ENCODE peak calls at places on chromosome 10, in four cellular contexts. One of them, this sample, is unnamed. For H3K9me3, the result is how much of the 10 kb centered on the place peaks cover.

GRCh38 chr10:81914736-81915510 is 39.9 kb downstream of the NRG3 start:
- DNase-seq in spleen: no peak
- DNase-seq in pancreas: no peak
- DNase-seq in A549: no peak
- DNase-seq in this sample: no peak

GRCh38 chr10:1604246-1604645 is 133.1 kb downstream of the ADARB2 start:
- DNase-seq in spleen: no peak
- DNase-seq in A549: no peak
- DNase-seq in pancreas: no peak
- DNase-seq in this sample: no peak

GRCh38 chr10:26697922-26698608 is 564 bp downstream of the PDSS1 start:
- DNase-seq in A549: no peak
- DNase-seq in spleen: no peak
- DNase-seq in pancreas: no peak
- DNase-seq in this sample: no peak

GRCh38 chr10:30490289-30491000 is 56.5 kb downstream of the MAP3K8 start:
- DNase-seq in spleen: no peak
- DNase-seq in pancreas: no peak
- DNase-seq in A549: no peak
- DNase-seq in this sample: no peak

GRCh38 chr10:78582540-78582939 is 486.2 kb upstream of the ZMIZ1 start:
- DNase-seq in A549: no peak
- DNase-seq in spleen: no peak
- DNase-seq in pancreas: no peak
- DNase-seq in this sample: no peak

GRCh38 chr10:70903262-70903921 is 15.0 kb upstream of the PCBD1 start:
- DNase-seq in pancreas: no peak
- DNase-seq in spleen: peak
- DNase-seq in A549: peak
- DNase-seq in this sample: peak

GRCh38 chr10:112510384-112510783 is 63.4 kb downstream of the VTI1A start:
- DNase-seq in spleen: no peak
- DNase-seq in A549: no peak
- DNase-seq in pancreas: no peak
- DNase-seq in this sample: no peak

GRCh38 chr10:100739516-100740368 is 5.6 kb upstream of the PAX2 start:
- DNase-seq in pancreas: no peak
- DNase-seq in A549: peak
- DNase-seq in spleen: peak
- DNase-seq in this sample: no peak

GRCh38 chr10:117086545-117086944 is 51.5 kb downstream of the VAX1 start:
- DNase-seq in pancreas: no peak
- DNase-seq in A549: no peak
- DNase-seq in spleen: no peak
- DNase-seq in this sample: no peak

GRCh38 chr10:1534820-1535219 is 202.5 kb downstream of the ADARB2 start:
- DNase-seq in pancreas: no peak
- DNase-seq in A549: no peak
- DNase-seq in spleen: no peak
- DNase-seq in this sample: no peak

GRCh38 chr10:111976557-111976956 is 207.0 kb downstream of the GPAM start:
- DNase-seq in pancreas: no peak
- DNase-seq in A549: no peak
- DNase-seq in spleen: no peak
- DNase-seq in this sample: no peak

GRCh38 chr10:118672766-118673715 is 77.6 kb upstream of the PRLHR start:
- DNase-seq in spleen: no peak
- DNase-seq in A549: no peak
- DNase-seq in pancreas: no peak
- DNase-seq in this sample: no peak

GRCh38 chr10:80709879-80710278 is 172.2 kb downstream of the SH2D4B start:
- DNase-seq in spleen: no peak
- DNase-seq in pancreas: no peak
- DNase-seq in A549: no peak
- DNase-seq in this sample: no peak

GRCh38 chr10:70738425-70739121 is 46.6 kb downstream of the TBATA start:
- DNase-seq in pancreas: no peak
- DNase-seq in spleen: no peak
- DNase-seq in A549: no peak
- DNase-seq in this sample: no peak

GRCh38 chr10:12337973-12338372 is 11.4 kb upstream of the CAMK1D start:
- DNase-seq in spleen: no peak
- DNase-seq in pancreas: no peak
- DNase-seq in A549: no peak
- DNase-seq in this sample: no peak

GRCh38 chr10:12635127-12635541 is 285.8 kb downstream of the CAMK1D start:
- DNase-seq in A549: peak
- DNase-seq in pancreas: no peak
- DNase-seq in spleen: no peak
- DNase-seq in this sample: no peak

GRCh38 chr10:22010973-22011408 is 7.5 kb upstream of the DNAJC1 start:
- DNase-seq in A549: peak
- DNase-seq in pancreas: no peak
- DNase-seq in spleen: no peak
- DNase-seq in this sample: no peak

GRCh38 chr10:122561212-122561611 is 658 bp downstream of the DMBT1 start:
- DNase-seq in spleen: no peak
- DNase-seq in pancreas: no peak
- DNase-seq in A549: no peak
- DNase-seq in this sample: no peak

DNA sequence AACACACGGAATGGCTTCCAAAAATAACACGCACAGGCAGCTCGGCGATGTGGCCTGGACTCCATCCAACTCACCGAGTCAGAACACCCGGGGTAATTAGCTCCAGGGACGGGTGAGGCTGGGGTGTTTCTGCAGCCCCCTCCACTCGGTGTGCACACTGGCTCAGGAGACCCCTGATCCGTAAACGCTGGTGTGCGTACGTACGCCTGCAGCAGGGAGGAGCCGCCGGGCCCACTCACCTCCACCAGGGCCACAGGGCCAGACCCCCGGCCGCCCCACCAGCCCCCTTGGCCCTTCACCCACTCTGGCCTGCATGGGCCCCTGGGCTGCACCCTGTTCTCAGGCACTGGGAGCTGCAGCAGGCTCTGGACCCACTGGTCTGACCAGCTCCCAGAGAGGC is 22.4 kb upstream of the UTF1 start:
- DNase-seq in A549: no peak
- DNase-seq in pancreas: no peak
- DNase-seq in spleen: no peak
- DNase-seq in this sample: no peak
- H3K9me3 ChIP-seq in A549: under half
- H3K9me3 ChIP-seq in pancreas: under half
- H3K9me3 ChIP-seq in spleen: under half
- H3K9me3 ChIP-seq in this sample: under half

GRCh38 chr10:31774928-31775668 is 153.5 kb downstream of the ARHGAP12 start:
- DNase-seq in spleen: no peak
- DNase-seq in pancreas: no peak
- DNase-seq in A549: no peak
- DNase-seq in this sample: no peak
- H3K27ac ChIP-seq in spleen: no peak
- H3K27ac ChIP-seq in pancreas: no peak
- H3K27ac ChIP-seq in A549: no peak
- H3K27ac ChIP-seq in this sample: no peak

GRCh38 chr10:43906470-43906869 is 257.8 kb upstream of the ZNF32 start:
- DNase-seq in A549: no peak
- DNase-seq in spleen: no peak
- DNase-seq in pancreas: no peak
- DNase-seq in this sample: no peak

GRCh38 chr10:43904301-43904700 is 255.6 kb upstream of the ZNF32 start:
- DNase-seq in spleen: no peak
- DNase-seq in pancreas: no peak
- DNase-seq in A549: no peak
- DNase-seq in this sample: no peak

GRCh38 chr10:43903451-43903850 is 254.8 kb upstream of the ZNF32 start:
- DNase-seq in pancreas: no peak
- DNase-seq in A549: no peak
- DNase-seq in spleen: no peak
- DNase-seq in this sample: no peak

GRCh38 chr10:43905502-43906236 is 257.0 kb upstream of the ZNF32 start:
- DNase-seq in spleen: no peak
- DNase-seq in A549: no peak
- DNase-seq in pancreas: no peak
- DNase-seq in this sample: peak

DNA sequence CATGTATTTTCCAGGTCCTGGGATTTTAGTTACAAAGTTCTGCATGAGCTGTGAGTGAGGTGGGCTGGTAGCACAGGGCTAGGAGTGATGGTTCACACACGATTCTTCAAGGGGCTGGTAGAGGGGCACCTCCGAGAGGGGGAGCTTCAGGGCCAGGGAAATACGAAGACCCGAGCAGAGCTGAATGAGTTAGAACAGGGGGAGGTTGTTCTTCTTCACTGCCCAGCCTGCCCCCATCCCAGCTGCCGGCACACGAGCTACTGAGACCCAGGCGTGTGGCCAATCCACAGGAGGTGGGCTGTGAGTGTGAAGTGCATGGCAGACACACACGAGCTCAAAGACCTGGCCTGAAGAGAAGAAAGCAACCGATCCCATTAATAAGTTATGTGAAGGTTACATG is 256.1 kb upstream of the ZNF32 start:
- DNase-seq in spleen: no peak
- DNase-seq in A549: no peak
- DNase-seq in pancreas: no peak
- DNase-seq in this sample: no peak
- H3K9me3 ChIP-seq in spleen: under half
- H3K9me3 ChIP-seq in A549: under half
- H3K9me3 ChIP-seq in pancreas: under half
- H3K9me3 ChIP-seq in this sample: under half

GRCh38 chr10:49273082-49273465 is 25.9 kb upstream of the C10orf71 start:
- DNase-seq in spleen: no peak
- DNase-seq in pancreas: no peak
- DNase-seq in A549: no peak
- DNase-seq in this sample: no peak
- H3K27ac ChIP-seq in spleen: no peak
- H3K27ac ChIP-seq in pancreas: no peak
- H3K27ac ChIP-seq in A549: no peak
- H3K27ac ChIP-seq in this sample: peak

DNA sequence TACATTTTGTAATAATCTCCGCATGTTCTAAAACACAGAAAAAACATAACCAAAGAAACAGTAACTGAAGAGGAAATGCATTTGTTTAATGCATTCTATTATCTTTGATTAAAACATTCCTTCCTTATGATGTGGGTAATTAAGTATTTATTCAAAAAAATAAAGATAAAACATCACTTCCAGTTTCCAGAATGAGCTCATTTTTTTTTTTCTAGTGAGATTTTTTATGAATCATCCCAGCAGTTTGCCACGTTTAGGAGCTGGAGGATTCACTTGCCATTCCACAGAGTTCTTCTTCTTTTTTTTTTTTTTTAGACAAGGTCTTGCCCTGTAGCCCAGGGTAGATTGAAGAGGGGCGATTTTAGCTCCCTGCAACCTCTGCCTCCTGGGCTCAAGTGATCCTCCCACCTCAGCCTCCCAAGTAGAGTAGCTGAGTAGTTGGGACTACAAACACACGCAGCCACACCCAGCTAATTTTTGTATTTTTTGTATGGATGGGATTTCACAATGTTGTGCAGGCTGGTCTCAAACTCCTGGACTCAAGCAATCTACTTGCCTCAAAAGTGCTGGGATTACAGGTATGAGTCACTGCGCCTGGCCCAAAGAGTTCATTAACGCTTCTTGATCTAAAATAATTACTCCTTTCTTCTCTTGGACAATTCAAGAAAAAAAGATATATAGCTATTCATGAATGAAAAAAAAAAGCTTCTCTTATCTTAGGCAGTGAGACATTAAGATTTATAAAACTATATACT is 177.3 kb downstream of the DKK1 start:
- DNase-seq in pancreas: no peak
- DNase-seq in spleen: no peak
- DNase-seq in A549: no peak
- DNase-seq in this sample: no peak
- H3K9me3 ChIP-seq in pancreas: under half
- H3K9me3 ChIP-seq in spleen: under half
- H3K9me3 ChIP-seq in A549: under half
- H3K9me3 ChIP-seq in this sample: under half

DNA sequence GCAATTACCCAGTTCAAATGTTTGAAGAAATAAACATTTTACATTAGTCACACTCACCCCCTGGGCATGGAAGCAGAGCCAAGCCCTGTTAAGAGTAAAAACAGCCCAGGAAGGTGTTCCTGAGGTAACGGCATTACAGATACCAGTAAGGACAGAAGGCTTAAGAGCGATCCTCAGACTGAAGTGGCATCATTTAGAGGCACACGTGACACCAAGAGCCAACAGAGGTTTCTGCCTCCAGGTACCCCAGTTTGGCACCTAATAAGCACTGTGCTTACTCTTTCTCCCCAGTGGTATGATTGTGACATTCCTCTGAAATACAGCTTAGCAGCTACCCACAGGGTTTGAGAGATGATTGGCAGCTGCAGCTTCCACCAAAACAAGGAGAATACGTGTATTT is 17.2 kb downstream of the MMS19 start:
- DNase-seq in pancreas: no peak
- DNase-seq in spleen: no peak
- DNase-seq in A549: no peak
- DNase-seq in this sample: no peak
- H3K27ac ChIP-seq in pancreas: no peak
- H3K27ac ChIP-seq in spleen: no peak
- H3K27ac ChIP-seq in A549: no peak
- H3K27ac ChIP-seq in this sample: no peak

DNA sequence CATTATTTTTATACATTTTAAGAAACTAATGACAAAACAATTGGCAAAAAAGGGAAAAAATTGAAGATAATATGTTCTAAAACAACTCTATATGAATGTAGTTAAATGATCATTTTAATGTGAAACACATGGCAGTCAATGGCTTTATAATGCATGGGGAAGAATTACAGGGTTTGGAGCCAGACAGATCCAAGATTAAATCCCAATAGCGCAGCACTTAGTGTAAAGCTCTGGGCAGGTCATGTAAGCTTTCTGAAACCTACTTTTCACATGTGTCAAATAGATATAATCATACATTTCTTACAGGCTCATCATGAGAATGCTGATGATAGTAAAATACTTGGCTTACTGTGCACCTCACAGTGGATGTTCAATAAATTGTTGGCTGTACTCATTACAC is 48.0 kb upstream of the ZNF365 start:
- DNase-seq in A549: no peak
- DNase-seq in pancreas: no peak
- DNase-seq in spleen: no peak
- DNase-seq in this sample: no peak
- H3K9me3 ChIP-seq in A549: under half
- H3K9me3 ChIP-seq in pancreas: under half
- H3K9me3 ChIP-seq in spleen: under half
- H3K9me3 ChIP-seq in this sample: under half

GRCh38 chr10:61975107-61975932 is 73.8 kb downstream of the ARID5B start:
- DNase-seq in A549: peak
- DNase-seq in spleen: no peak
- DNase-seq in pancreas: no peak
- DNase-seq in this sample: no peak
- H3K27ac ChIP-seq in A549: no peak
- H3K27ac ChIP-seq in spleen: peak
- H3K27ac ChIP-seq in pancreas: no peak
- H3K27ac ChIP-seq in this sample: peak

GRCh38 chr10:37566336-37566735 is 291.1 kb downstream of the ZNF248 start:
- DNase-seq in A549: peak
- DNase-seq in pancreas: no peak
- DNase-seq in spleen: no peak
- DNase-seq in this sample: no peak
- H3K9me3 ChIP-seq in A549: under half
- H3K9me3 ChIP-seq in pancreas: under half
- H3K9me3 ChIP-seq in spleen: under half
- H3K9me3 ChIP-seq in this sample: under half

GRCh38 chr10:52956451-52956850 is 183.9 kb upstream of the MBL2 start:
- DNase-seq in A549: no peak
- DNase-seq in spleen: no peak
- DNase-seq in pancreas: no peak
- DNase-seq in this sample: no peak
- H3K27ac ChIP-seq in A549: no peak
- H3K27ac ChIP-seq in spleen: no peak
- H3K27ac ChIP-seq in pancreas: no peak
- H3K27ac ChIP-seq in this sample: no peak

This sample was measured in heart right ventricle.